ENCODE peak calls at places on chromosomes 6 and 20, in four cellular contexts. One of them, this sample, is unnamed.

GRCh38 chr6:1615651-1616420 is 6.1 kb downstream of the FOXC1 start:
- DNase-seq in prostate gland: no peak
- DNase-seq in fibroblast of lung: no peak
- DNase-seq in endothelial cell of umbilical vein: peak; percentile 74
- DNase-seq in this sample: no peak

GRCh38 chr6:34654061-34654460 is 42.5 kb downstream of the ILRUN start:
- DNase-seq in fibroblast of lung: no peak
- DNase-seq in prostate gland: no peak
- DNase-seq in endothelial cell of umbilical vein: no peak
- DNase-seq in this sample: no peak

GRCh38 chr20:57429579-57430202 is 38.5 kb downstream of the RBM38 start:
- DNase-seq in endothelial cell of umbilical vein: no peak
- DNase-seq in fibroblast of lung: peak; percentile 73
- DNase-seq in prostate gland: no peak
- DNase-seq in this sample: no peak

GRCh38 chr6:151119823-151120524 is 119.8 kb upstream of the AKAP12 start:
- DNase-seq in prostate gland: no peak
- DNase-seq in fibroblast of lung: no peak
- DNase-seq in endothelial cell of umbilical vein: no peak
- DNase-seq in this sample: no peak

GRCh38 chr20:7967199-7967844 is 27.1 kb upstream of the HAO1 start:
- DNase-seq in fibroblast of lung: peak; percentile 85
- DNase-seq in endothelial cell of umbilical vein: no peak
- DNase-seq in prostate gland: peak; percentile 13
- DNase-seq in this sample: peak; percentile 54

GRCh38 chr20:25054133-25054820 is 3.7 kb downstream of the ACSS1 start:
- DNase-seq in endothelial cell of umbilical vein: no peak
- DNase-seq in fibroblast of lung: no peak
- DNase-seq in prostate gland: no peak
- DNase-seq in this sample: no peak

GRCh38 chr6:81793811-81794210 is 41.3 kb upstream of the TENT5A start:
- DNase-seq in fibroblast of lung: peak; percentile 42
- DNase-seq in endothelial cell of umbilical vein: no peak
- DNase-seq in prostate gland: no peak
- DNase-seq in this sample: peak; percentile 24

GRCh38 chr6:12414096-12414675 is 124.0 kb downstream of the EDN1 start:
- DNase-seq in prostate gland: no peak
- DNase-seq in endothelial cell of umbilical vein: no peak
- DNase-seq in fibroblast of lung: peak; percentile 12
- DNase-seq in this sample: no peak

GRCh38 chr6:154404791-154405400 is 48.3 kb upstream of the IPCEF1 start:
- DNase-seq in prostate gland: no peak
- DNase-seq in endothelial cell of umbilical vein: no peak
- DNase-seq in fibroblast of lung: peak; percentile 76
- DNase-seq in this sample: peak; percentile 46

GRCh38 chr20:32021091-32021490 is 10.9 kb downstream of the CCM2L start:
- DNase-seq in fibroblast of lung: peak; percentile 7
- DNase-seq in prostate gland: no peak
- DNase-seq in endothelial cell of umbilical vein: no peak
- DNase-seq in this sample: no peak

GRCh38 chr20:62603907-62604785 is 38.2 kb upstream of the SLCO4A1 start:
- DNase-seq in fibroblast of lung: no peak
- DNase-seq in prostate gland: no peak
- DNase-seq in endothelial cell of umbilical vein: no peak
- DNase-seq in this sample: no peak

GRCh38 chr20:25739615-25740320 is 43.1 kb upstream of the ZNF337 start:
- DNase-seq in endothelial cell of umbilical vein: peak; percentile 32
- DNase-seq in fibroblast of lung: peak; percentile 4
- DNase-seq in prostate gland: no peak
- DNase-seq in this sample: no peak

GRCh38 chr6:53770690-53771320 is 24.0 kb upstream of the LRRC1 start:
- DNase-seq in prostate gland: no peak
- DNase-seq in fibroblast of lung: peak; percentile 65
- DNase-seq in endothelial cell of umbilical vein: no peak
- DNase-seq in this sample: no peak

GRCh38 chr20:44406572-44407100 is 51.1 kb downstream of the HNF4A start:
- DNase-seq in endothelial cell of umbilical vein: no peak
- DNase-seq in prostate gland: no peak
- DNase-seq in fibroblast of lung: no peak
- DNase-seq in this sample: no peak

GRCh38 chr6:42879372-42880239 is at the start of gene RPL7L1:
- DNase-seq in endothelial cell of umbilical vein: peak; percentile 90
- DNase-seq in prostate gland: peak; percentile 84
- DNase-seq in fibroblast of lung: peak; percentile 88
- DNase-seq in this sample: peak; percentile 38

GRCh38 chr6:136609878-136610706 is 59.9 kb upstream of the MAP7 start:
- DNase-seq in endothelial cell of umbilical vein: peak; percentile 98
- DNase-seq in prostate gland: peak; percentile 73
- DNase-seq in fibroblast of lung: peak; percentile 100
- DNase-seq in this sample: peak; percentile 97

GRCh38 chr6:13457577-13457976 is 29.8 kb downstream of the GFOD1 start:
- DNase-seq in endothelial cell of umbilical vein: no peak
- DNase-seq in prostate gland: no peak
- DNase-seq in fibroblast of lung: peak; percentile 97
- DNase-seq in this sample: no peak

GRCh38 chr20:32535316-32535952 is 49.7 kb downstream of the NOL4L start:
- DNase-seq in endothelial cell of umbilical vein: no peak
- DNase-seq in fibroblast of lung: no peak
- DNase-seq in prostate gland: no peak
- DNase-seq in this sample: no peak

GRCh38 chr6:122833229-122833556 is 44.1 kb downstream of the SMPDL3A start:
- DNase-seq in prostate gland: no peak
- DNase-seq in endothelial cell of umbilical vein: no peak
- DNase-seq in fibroblast of lung: peak; percentile 59
- DNase-seq in this sample: no peak

GRCh38 chr6:29071831-29072723 is 15.0 kb downstream of the OR2B3 start:
- DNase-seq in endothelial cell of umbilical vein: peak; percentile 25
- DNase-seq in fibroblast of lung: peak; percentile 0
- DNase-seq in prostate gland: no peak
- DNase-seq in this sample: no peak

GRCh38 chr6:157518399-157519250 is 137.6 kb downstream of the ZDHHC14 start:
- DNase-seq in endothelial cell of umbilical vein: no peak
- DNase-seq in prostate gland: no peak
- DNase-seq in fibroblast of lung: no peak
- DNase-seq in this sample: peak; percentile 16

GRCh38 chr6:22366214-22366613 is 69.4 kb upstream of the PRL start:
- DNase-seq in prostate gland: no peak
- DNase-seq in fibroblast of lung: no peak
- DNase-seq in endothelial cell of umbilical vein: no peak
- DNase-seq in this sample: peak; percentile 10

GRCh38 chr6:137581019-137581707 is 87.0 kb upstream of the OLIG3 start:
- DNase-seq in fibroblast of lung: no peak
- DNase-seq in endothelial cell of umbilical vein: no peak
- DNase-seq in prostate gland: no peak
- DNase-seq in this sample: no peak

GRCh38 chr6:133568970-133569889 is 319.7 kb upstream of the TCF21 start:
- DNase-seq in endothelial cell of umbilical vein: peak; percentile 56
- DNase-seq in prostate gland: no peak
- DNase-seq in fibroblast of lung: peak; percentile 83
- DNase-seq in this sample: peak; percentile 50

GRCh38 chr6:142459267-142459666 is 157.5 kb downstream of the ADGRG6 start:
- DNase-seq in prostate gland: no peak
- DNase-seq in fibroblast of lung: peak; percentile 76
- DNase-seq in endothelial cell of umbilical vein: no peak
- DNase-seq in this sample: peak; percentile 23

GRCh38 chr20:10611357-10611756 is 62.4 kb downstream of the JAG1 start:
- DNase-seq in endothelial cell of umbilical vein: peak; percentile 41
- DNase-seq in prostate gland: peak; percentile 33
- DNase-seq in fibroblast of lung: peak; percentile 47
- DNase-seq in this sample: no peak

GRCh38 chr20:34990661-34991214 is 35.1 kb downstream of the MYH7B start:
- DNase-seq in endothelial cell of umbilical vein: no peak
- DNase-seq in fibroblast of lung: no peak
- DNase-seq in prostate gland: no peak
- DNase-seq in this sample: no peak

GRCh38 chr6:162099685-162100084 is 627.9 kb downstream of the PRKN start:
- DNase-seq in endothelial cell of umbilical vein: no peak
- DNase-seq in fibroblast of lung: peak; percentile 98
- DNase-seq in prostate gland: no peak
- DNase-seq in this sample: no peak

GRCh38 chr20:49446808-49447207 is 35.7 kb downstream of the KCNB1 start:
- DNase-seq in fibroblast of lung: peak; percentile 42
- DNase-seq in endothelial cell of umbilical vein: no peak
- DNase-seq in prostate gland: peak; percentile 11
- DNase-seq in this sample: no peak

GRCh38 chr6:106658469-106658868 is 29.1 kb downstream of the QRSL1 start:
- DNase-seq in endothelial cell of umbilical vein: no peak
- DNase-seq in fibroblast of lung: no peak
- DNase-seq in prostate gland: no peak
- DNase-seq in this sample: no peak

GRCh38 chr6:6920114-6920983 is 187.4 kb upstream of the RREB1 start:
- DNase-seq in fibroblast of lung: no peak
- DNase-seq in prostate gland: no peak
- DNase-seq in endothelial cell of umbilical vein: no peak
- DNase-seq in this sample: no peak

GRCh38 chr6:19052219-19052618 is 665.1 kb downstream of the RNF144B start:
- DNase-seq in prostate gland: no peak
- DNase-seq in fibroblast of lung: peak; percentile 76
- DNase-seq in endothelial cell of umbilical vein: no peak
- DNase-seq in this sample: no peak

GRCh38 chr20:58251979-58252591 is 23.6 kb upstream of the ANKRD60 start:
- DNase-seq in endothelial cell of umbilical vein: peak; percentile 80
- DNase-seq in fibroblast of lung: peak; percentile 91
- DNase-seq in prostate gland: no peak
- DNase-seq in this sample: peak; percentile 63

GRCh38 chr20:34070079-34070439 is 42.0 kb downstream of the EIF2S2 start:
- DNase-seq in fibroblast of lung: no peak
- DNase-seq in prostate gland: no peak
- DNase-seq in endothelial cell of umbilical vein: no peak
- DNase-seq in this sample: no peak

GRCh38 chr6:10420546-10421507 is 6.0 kb upstream of the TFAP2A start:
- DNase-seq in prostate gland: no peak
- DNase-seq in fibroblast of lung: no peak
- DNase-seq in endothelial cell of umbilical vein: no peak
- DNase-seq in this sample: no peak

GRCh38 chr6:114430534-114431124 is 87.8 kb upstream of the HS3ST5 start:
- DNase-seq in endothelial cell of umbilical vein: no peak
- DNase-seq in prostate gland: no peak
- DNase-seq in fibroblast of lung: no peak
- DNase-seq in this sample: no peak

GRCh38 chr6:56671651-56672461 is 29.2 kb upstream of the DST start:
- DNase-seq in prostate gland: no peak
- DNase-seq in fibroblast of lung: no peak
- DNase-seq in endothelial cell of umbilical vein: peak; percentile 54
- DNase-seq in this sample: no peak

GRCh38 chr6:39029156-39030011 is 19.2 kb upstream of the GLP1R start:
- DNase-seq in endothelial cell of umbilical vein: peak; percentile 11
- DNase-seq in fibroblast of lung: no peak
- DNase-seq in prostate gland: no peak
- DNase-seq in this sample: no peak

GRCh38 chr6:3615391-3616380 is 135.8 kb downstream of the PXDC1 start:
- DNase-seq in endothelial cell of umbilical vein: no peak
- DNase-seq in fibroblast of lung: no peak
- DNase-seq in prostate gland: no peak
- DNase-seq in this sample: no peak

GRCh38 chr20:49452011-49452482 is 30.4 kb downstream of the KCNB1 start:
- DNase-seq in prostate gland: no peak
- DNase-seq in endothelial cell of umbilical vein: peak; percentile 64
- DNase-seq in fibroblast of lung: peak; percentile 12
- DNase-seq in this sample: no peak

GRCh38 chr20:63640086-63640485 is 13.1 kb downstream of the STMN3 start:
- DNase-seq in endothelial cell of umbilical vein: no peak
- DNase-seq in fibroblast of lung: no peak
- DNase-seq in prostate gland: no peak
- DNase-seq in this sample: no peak
- H3K4me3 ChIP-seq in endothelial cell of umbilical vein: no peak overlapping the region
- H3K4me3 ChIP-seq in fibroblast of lung: no peak overlapping the region
- H3K4me3 ChIP-seq in prostate gland: no peak overlapping the region
- H3K4me3 ChIP-seq in this sample: no peak overlapping the region

DNA sequence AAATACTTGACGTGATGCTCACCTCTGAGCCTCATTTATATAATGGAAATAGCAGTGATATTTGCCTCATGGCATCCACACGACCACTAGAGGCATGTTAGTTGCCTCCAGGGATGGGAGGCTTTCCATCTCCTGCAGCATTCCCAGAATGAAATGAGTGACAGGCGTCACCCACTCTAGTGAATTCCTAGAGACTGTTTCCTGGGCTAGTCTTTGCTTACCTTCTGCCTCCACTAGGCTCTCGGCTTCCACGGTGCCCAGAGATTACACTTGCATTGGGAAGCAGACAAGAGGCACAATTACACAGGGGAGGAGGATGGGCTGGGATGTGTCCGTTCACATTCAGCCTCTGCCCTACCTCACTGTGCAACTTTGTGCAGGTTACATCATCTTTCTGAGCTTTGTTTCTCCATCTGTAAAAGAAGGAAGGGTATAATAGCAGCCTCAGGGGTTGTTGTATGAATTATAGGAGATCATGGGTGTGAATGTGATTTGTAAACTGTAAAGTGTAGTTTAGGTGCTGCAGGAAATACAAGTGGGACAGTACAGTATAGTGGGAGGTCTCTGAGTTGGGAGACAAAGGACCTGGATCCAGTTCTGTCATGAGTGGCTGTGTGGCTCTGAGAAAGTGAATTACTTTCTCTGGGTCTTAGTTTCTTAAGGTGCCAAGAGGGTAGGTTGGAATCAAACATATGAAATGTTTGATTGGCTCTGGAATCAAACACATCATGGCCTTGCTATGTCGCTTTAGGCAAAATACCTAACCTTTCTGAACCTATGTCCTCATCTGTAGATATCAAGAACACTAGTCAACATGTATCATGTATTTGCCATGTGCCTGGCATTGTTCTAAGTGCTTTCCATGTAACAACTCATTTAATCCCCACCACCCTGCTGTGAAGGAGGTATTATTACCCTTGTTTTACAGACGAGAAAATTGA is 3.6 kb upstream of the VSTM2L start:
- DNase-seq in endothelial cell of umbilical vein: no peak
- DNase-seq in prostate gland: no peak
- DNase-seq in fibroblast of lung: no peak
- DNase-seq in this sample: no peak
- TF ChIP-seq CTCF in endothelial cell of umbilical vein: no peak
- TF ChIP-seq CTCF in prostate gland: no peak
- TF ChIP-seq CTCF in fibroblast of lung: no peak
- TF ChIP-seq CTCF in this sample: no peak

GRCh38 chr20:47349365-47350180 is 6.9 kb downstream of the ZMYND8 start:
- DNase-seq in prostate gland: no peak
- DNase-seq in fibroblast of lung: peak; percentile 93
- DNase-seq in endothelial cell of umbilical vein: peak; percentile 46
- DNase-seq in this sample: no peak
- H3K4me3 ChIP-seq in prostate gland: no peak overlapping the region
- H3K4me3 ChIP-seq in fibroblast of lung: peak overlapping the region; percentile 50
- H3K4me3 ChIP-seq in endothelial cell of umbilical vein: no peak overlapping the region
- H3K4me3 ChIP-seq in this sample: peak overlapping the region; percentile 8

DNA sequence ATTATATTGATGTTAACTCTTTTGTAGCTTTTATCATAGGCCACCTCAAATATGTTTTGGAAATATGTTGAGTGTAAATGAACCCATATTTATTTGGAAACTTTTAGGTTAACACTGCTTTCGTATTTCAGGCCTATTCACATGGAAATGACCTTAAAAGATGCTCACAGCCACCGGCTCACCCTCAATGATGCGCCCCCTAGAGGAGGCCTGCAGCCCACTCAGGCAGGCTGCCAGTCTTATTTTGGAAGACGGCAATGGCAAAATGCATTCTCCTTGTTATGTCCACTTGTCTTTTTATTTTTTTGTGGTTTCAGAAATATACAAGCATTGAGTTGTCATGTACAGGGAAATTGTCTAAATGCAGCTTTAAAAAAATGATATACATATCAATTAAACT is 869.7 kb downstream of the PHF3 start:
- DNase-seq in fibroblast of lung: no peak
- DNase-seq in endothelial cell of umbilical vein: no peak
- DNase-seq in prostate gland: no peak
- DNase-seq in this sample: no peak
- TF ChIP-seq CTCF in fibroblast of lung: peak; percentile 27
- TF ChIP-seq CTCF in endothelial cell of umbilical vein: peak; percentile 42
- TF ChIP-seq CTCF in prostate gland: no peak
- TF ChIP-seq CTCF in this sample: no peak

This sample was measured in AG04449.